ENCODE peak calls at places on chromosomes 16 and 17, in seven cellular contexts. One of them, this sample, is unnamed.

GRCh38 chr17:48294989-48295892 is 134.8 kb downstream of the SKAP1 start:
- DNase-seq in endothelial cell: no peak
- DNase-seq in AG09309: no peak
- DNase-seq in mucosa of descending colon: no peak
- DNase-seq in ovary: no peak
- DNase-seq in BE2C: no peak
- DNase-seq in OCI-LY7: peak
- DNase-seq in this sample: no peak

GRCh38 chr17:50348522-50349240 is 2.8 kb downstream of the XYLT2 start:
- DNase-seq in mucosa of descending colon: no peak
- DNase-seq in AG09309: no peak
- DNase-seq in endothelial cell: no peak
- DNase-seq in ovary: peak
- DNase-seq in BE2C: no peak
- DNase-seq in OCI-LY7: no peak
- DNase-seq in this sample: no peak

GRCh38 chr17:76524598-76525512 is 12.7 kb downstream of the CYGB start:
- DNase-seq in endothelial cell: no peak
- DNase-seq in OCI-LY7: no peak
- DNase-seq in ovary: peak
- DNase-seq in BE2C: peak
- DNase-seq in AG09309: no peak
- DNase-seq in mucosa of descending colon: no peak
- DNase-seq in this sample: no peak

GRCh38 chr16:56279132-56279531 is 87.8 kb downstream of the GNAO1 start:
- DNase-seq in AG09309: no peak
- DNase-seq in endothelial cell: no peak
- DNase-seq in BE2C: no peak
- DNase-seq in mucosa of descending colon: peak
- DNase-seq in OCI-LY7: no peak
- DNase-seq in ovary: no peak
- DNase-seq in this sample: no peak

GRCh38 chr16:84190731-84191388 is at the start of gene ADAD2:
- DNase-seq in ovary: no peak
- DNase-seq in AG09309: no peak
- DNase-seq in BE2C: no peak
- DNase-seq in mucosa of descending colon: no peak
- DNase-seq in endothelial cell: no peak
- DNase-seq in OCI-LY7: no peak
- DNase-seq in this sample: no peak

GRCh38 chr16:14308357-14308723 is 237.2 kb downstream of the MRTFB start:
- DNase-seq in AG09309: no peak
- DNase-seq in mucosa of descending colon: no peak
- DNase-seq in BE2C: no peak
- DNase-seq in OCI-LY7: peak
- DNase-seq in ovary: no peak
- DNase-seq in endothelial cell: no peak
- DNase-seq in this sample: no peak

GRCh38 chr16:70437017-70437581 is 1.8 kb downstream of the ST3GAL2 start:
- DNase-seq in BE2C: peak
- DNase-seq in ovary: peak
- DNase-seq in endothelial cell: no peak
- DNase-seq in mucosa of descending colon: no peak
- DNase-seq in OCI-LY7: peak
- DNase-seq in AG09309: peak
- DNase-seq in this sample: peak

GRCh38 chr16:67636713-67637112 is 8.2 kb upstream of the CARMIL2 start:
- DNase-seq in AG09309: no peak
- DNase-seq in OCI-LY7: no peak
- DNase-seq in BE2C: no peak
- DNase-seq in mucosa of descending colon: no peak
- DNase-seq in endothelial cell: no peak
- DNase-seq in ovary: no peak
- DNase-seq in this sample: no peak

GRCh38 chr17:4541041-4541327 is 14.2 kb downstream of the MYBBP1A start:
- DNase-seq in endothelial cell: no peak
- DNase-seq in ovary: no peak
- DNase-seq in mucosa of descending colon: no peak
- DNase-seq in OCI-LY7: no peak
- DNase-seq in AG09309: no peak
- DNase-seq in BE2C: no peak
- DNase-seq in this sample: no peak

GRCh38 chr17:4539025-4539424 is 16.2 kb downstream of the MYBBP1A start:
- DNase-seq in ovary: no peak
- DNase-seq in BE2C: no peak
- DNase-seq in mucosa of descending colon: no peak
- DNase-seq in endothelial cell: no peak
- DNase-seq in AG09309: no peak
- DNase-seq in OCI-LY7: no peak
- DNase-seq in this sample: no peak

GRCh38 chr17:4539576-4540223 is 15.5 kb downstream of the MYBBP1A start:
- DNase-seq in ovary: no peak
- DNase-seq in AG09309: no peak
- DNase-seq in endothelial cell: no peak
- DNase-seq in BE2C: no peak
- DNase-seq in OCI-LY7: no peak
- DNase-seq in mucosa of descending colon: no peak
- DNase-seq in this sample: no peak

GRCh38 chr17:4541328-4542002 is 13.7 kb downstream of the MYBBP1A start:
- DNase-seq in ovary: no peak
- DNase-seq in AG09309: no peak
- DNase-seq in mucosa of descending colon: no peak
- DNase-seq in endothelial cell: peak
- DNase-seq in BE2C: no peak
- DNase-seq in OCI-LY7: no peak
- DNase-seq in this sample: no peak

GRCh38 chr17:4540224-4541040 is 14.8 kb downstream of the MYBBP1A start:
- DNase-seq in ovary: no peak
- DNase-seq in mucosa of descending colon: no peak
- DNase-seq in BE2C: no peak
- DNase-seq in AG09309: no peak
- DNase-seq in endothelial cell: peak
- DNase-seq in OCI-LY7: no peak
- DNase-seq in this sample: no peak
- TF ChIP-seq CTCF in ovary: no peak
- TF ChIP-seq CTCF in mucosa of descending colon: no peak
- TF ChIP-seq CTCF in BE2C: peak
- TF ChIP-seq CTCF in AG09309: peak
- TF ChIP-seq CTCF in endothelial cell: no peak
- TF ChIP-seq CTCF in OCI-LY7: peak
- TF ChIP-seq CTCF in this sample: no peak

DNA sequence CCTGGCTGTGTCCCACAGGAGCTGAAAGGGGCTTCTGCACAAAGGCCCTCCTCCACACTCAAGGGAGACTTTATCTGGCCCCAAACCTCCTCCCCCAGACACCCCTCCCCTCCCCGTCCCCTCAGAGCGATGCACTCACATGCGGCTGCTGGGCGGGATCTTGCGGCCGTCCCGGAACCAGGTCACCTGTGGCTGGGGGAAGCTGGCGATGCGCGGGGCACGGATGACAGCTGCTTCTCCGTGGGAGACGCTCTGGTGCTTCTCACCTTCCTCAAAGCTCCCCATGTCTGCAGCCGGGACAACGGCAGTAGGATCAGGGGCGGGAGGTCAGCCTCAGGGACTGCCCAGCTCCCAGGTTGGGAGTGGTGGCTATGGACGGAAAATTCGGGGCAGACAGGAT is 144.0 kb upstream of the CDC42EP4 start:
- DNase-seq in OCI-LY7: no peak
- DNase-seq in endothelial cell: no peak
- DNase-seq in mucosa of descending colon: no peak
- DNase-seq in AG09309: no peak
- DNase-seq in BE2C: no peak
- DNase-seq in ovary: no peak
- DNase-seq in this sample: no peak
- TF ChIP-seq CTCF in OCI-LY7: no peak
- TF ChIP-seq CTCF in endothelial cell: no peak
- TF ChIP-seq CTCF in mucosa of descending colon: no peak
- TF ChIP-seq CTCF in AG09309: no peak
- TF ChIP-seq CTCF in BE2C: no peak
- TF ChIP-seq CTCF in ovary: no peak
- TF ChIP-seq CTCF in this sample: no peak

GRCh38 chr17:44584498-44584897 is 27.2 kb downstream of the FZD2 start:
- DNase-seq in AG09309: no peak
- DNase-seq in endothelial cell: no peak
- DNase-seq in ovary: no peak
- DNase-seq in BE2C: no peak
- DNase-seq in mucosa of descending colon: no peak
- DNase-seq in OCI-LY7: no peak
- DNase-seq in this sample: no peak

GRCh38 chr17:44585315-44585714 is 28.0 kb downstream of the FZD2 start:
- DNase-seq in endothelial cell: no peak
- DNase-seq in ovary: no peak
- DNase-seq in BE2C: no peak
- DNase-seq in OCI-LY7: no peak
- DNase-seq in AG09309: no peak
- DNase-seq in mucosa of descending colon: no peak
- DNase-seq in this sample: no peak

GRCh38 chr17:44587339-44587738 is 30.1 kb downstream of the FZD2 start:
- DNase-seq in endothelial cell: no peak
- DNase-seq in OCI-LY7: no peak
- DNase-seq in AG09309: peak
- DNase-seq in ovary: peak
- DNase-seq in BE2C: peak
- DNase-seq in mucosa of descending colon: no peak
- DNase-seq in this sample: no peak

GRCh38 chr17:44591223-44591622 is 33.9 kb downstream of the FZD2 start:
- DNase-seq in mucosa of descending colon: no peak
- DNase-seq in endothelial cell: no peak
- DNase-seq in OCI-LY7: no peak
- DNase-seq in BE2C: no peak
- DNase-seq in AG09309: no peak
- DNase-seq in ovary: no peak
- DNase-seq in this sample: no peak

GRCh38 chr17:44589316-44590071 is 32.2 kb downstream of the FZD2 start:
- DNase-seq in BE2C: no peak
- DNase-seq in OCI-LY7: no peak
- DNase-seq in ovary: no peak
- DNase-seq in mucosa of descending colon: no peak
- DNase-seq in AG09309: no peak
- DNase-seq in endothelial cell: no peak
- DNase-seq in this sample: no peak
- TF ChIP-seq CTCF in BE2C: no peak
- TF ChIP-seq CTCF in OCI-LY7: no peak
- TF ChIP-seq CTCF in ovary: no peak
- TF ChIP-seq CTCF in mucosa of descending colon: no peak
- TF ChIP-seq CTCF in AG09309: no peak
- TF ChIP-seq CTCF in endothelial cell: no peak
- TF ChIP-seq CTCF in this sample: no peak

GRCh38 chr17:74543406-74543805 is 2.5 kb downstream of the CD300C start:
- DNase-seq in AG09309: no peak
- DNase-seq in mucosa of descending colon: no peak
- DNase-seq in BE2C: no peak
- DNase-seq in OCI-LY7: no peak
- DNase-seq in endothelial cell: no peak
- DNase-seq in ovary: no peak
- DNase-seq in this sample: no peak
- TF ChIP-seq CTCF in AG09309: no peak
- TF ChIP-seq CTCF in mucosa of descending colon: no peak
- TF ChIP-seq CTCF in BE2C: no peak
- TF ChIP-seq CTCF in OCI-LY7: no peak
- TF ChIP-seq CTCF in endothelial cell: no peak
- TF ChIP-seq CTCF in ovary: no peak
- TF ChIP-seq CTCF in this sample: no peak

GRCh38 chr16:78094166-78094565 is 5.3 kb upstream of the WWOX start:
- DNase-seq in OCI-LY7: no peak
- DNase-seq in mucosa of descending colon: no peak
- DNase-seq in BE2C: no peak
- DNase-seq in ovary: no peak
- DNase-seq in AG09309: no peak
- DNase-seq in endothelial cell: no peak
- DNase-seq in this sample: no peak
- TF ChIP-seq CTCF in OCI-LY7: peak
- TF ChIP-seq CTCF in mucosa of descending colon: no peak
- TF ChIP-seq CTCF in BE2C: peak
- TF ChIP-seq CTCF in ovary: no peak
- TF ChIP-seq CTCF in AG09309: no peak
- TF ChIP-seq CTCF in endothelial cell: no peak
- TF ChIP-seq CTCF in this sample: no peak

DNA sequence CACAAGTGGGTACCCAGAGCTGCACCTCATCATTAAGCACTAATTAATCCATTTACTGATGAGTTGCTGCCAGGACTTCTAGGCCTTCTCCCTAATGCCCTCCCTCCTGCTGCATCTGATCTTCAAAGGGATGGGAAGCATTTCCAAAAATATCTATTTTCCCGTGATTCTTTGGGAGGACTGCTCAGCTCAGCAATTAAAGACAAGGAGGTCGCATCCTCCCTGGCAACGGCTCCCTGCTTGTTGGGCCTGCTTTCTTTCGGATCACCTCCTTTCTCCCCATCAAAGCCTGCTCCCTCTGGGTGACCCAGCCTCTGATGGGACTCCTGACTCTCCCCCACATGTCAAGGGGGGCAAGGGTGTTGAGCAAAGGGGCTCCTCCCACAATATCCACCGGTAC is 26.0 kb upstream of the SPPL2C start:
- DNase-seq in AG09309: no peak
- DNase-seq in mucosa of descending colon: no peak
- DNase-seq in ovary: no peak
- DNase-seq in OCI-LY7: no peak
- DNase-seq in BE2C: no peak
- DNase-seq in endothelial cell: no peak
- DNase-seq in this sample: no peak
- TF ChIP-seq CTCF in AG09309: no peak
- TF ChIP-seq CTCF in mucosa of descending colon: no peak
- TF ChIP-seq CTCF in ovary: no peak
- TF ChIP-seq CTCF in OCI-LY7: no peak
- TF ChIP-seq CTCF in BE2C: no peak
- TF ChIP-seq CTCF in endothelial cell: no peak
- TF ChIP-seq CTCF in this sample: no peak

GRCh38 chr17:59811209-59811608 is 81.5 kb downstream of the TUBD1 start:
- DNase-seq in OCI-LY7: no peak
- DNase-seq in BE2C: no peak
- DNase-seq in AG09309: no peak
- DNase-seq in endothelial cell: no peak
- DNase-seq in mucosa of descending colon: no peak
- DNase-seq in ovary: no peak
- DNase-seq in this sample: no peak
- TF ChIP-seq CTCF in OCI-LY7: no peak
- TF ChIP-seq CTCF in BE2C: no peak
- TF ChIP-seq CTCF in AG09309: no peak
- TF ChIP-seq CTCF in endothelial cell: no peak
- TF ChIP-seq CTCF in mucosa of descending colon: no peak
- TF ChIP-seq CTCF in ovary: no peak
- TF ChIP-seq CTCF in this sample: no peak

DNA sequence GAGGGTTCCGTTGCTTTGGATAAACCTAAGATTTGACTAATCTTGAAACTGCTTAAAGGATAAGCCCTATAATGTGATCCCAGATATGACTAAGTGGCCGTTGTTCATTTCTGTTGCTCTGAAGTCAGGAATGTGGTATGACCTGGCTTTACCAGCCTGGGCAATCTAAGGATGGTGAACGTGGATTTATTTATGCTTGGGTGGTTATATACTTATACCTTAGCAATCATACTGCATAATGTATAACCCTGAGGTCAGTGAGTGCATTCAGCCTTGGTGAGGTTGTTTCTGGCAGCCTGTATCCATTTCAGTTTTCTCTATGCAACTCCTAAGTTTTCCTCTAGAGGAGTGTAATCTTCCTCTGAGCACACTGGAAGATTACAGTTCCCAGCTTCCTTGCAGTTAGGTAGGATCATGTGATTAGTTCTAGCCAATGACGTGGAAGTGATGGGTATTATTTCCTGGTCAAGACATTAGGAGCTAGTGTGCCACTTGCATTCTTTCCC is 41.9 kb downstream of the FTO start:
- DNase-seq in ovary: no peak
- DNase-seq in mucosa of descending colon: no peak
- DNase-seq in OCI-LY7: no peak
- DNase-seq in AG09309: no peak
- DNase-seq in endothelial cell: no peak
- DNase-seq in BE2C: no peak
- DNase-seq in this sample: no peak
- TF ChIP-seq CTCF in ovary: no peak
- TF ChIP-seq CTCF in mucosa of descending colon: no peak
- TF ChIP-seq CTCF in OCI-LY7: no peak
- TF ChIP-seq CTCF in AG09309: peak
- TF ChIP-seq CTCF in endothelial cell: no peak
- TF ChIP-seq CTCF in BE2C: peak
- TF ChIP-seq CTCF in this sample: no peak